ENCODE peak calls at places on chromosome 2, in six cellular contexts. G is hepatocyte, L is IMR-90, B is AG04449, A is fibroblast of pulmonary artery, F is fibroblast of mammary gland. E is an unnamed sample.

GRCh38 chr2:217065695-217066405 is 206.0 kb upstream of the TNP1 start:
- DNase-seq in G (peak), L (peak), B (peak), A (peak), F (peak), E (no peak)

GRCh38 chr2:12169721-12170120 is 423.3 kb downstream of the LPIN1 start:
- DNase-seq in G (peak), L (peak), B (peak), A (peak), F (peak), E (no peak)

GRCh38 chr2:46995844-46996243 is 80.2 kb upstream of the MCFD2 start:
- DNase-seq in G (no peak), L (no peak), B (no peak), A (no peak), F (no peak), E (no peak)

GRCh38 chr2:8658064-8658862 is 23.6 kb upstream of the ID2 start:
- DNase-seq in G (no peak), L (no peak), B (no peak), A (no peak), F (no peak), E (no peak)

GRCh38 chr2:97718942-97719341 is 5.6 kb downstream of the ZAP70 start:
- DNase-seq in G (no peak), L (no peak), B (no peak), A (no peak), F (no peak), E (no peak)

GRCh38 chr2:172081248-172082022 is 3.9 kb upstream of the DLX1 start:
- DNase-seq in G (no peak), L (no peak), B (no peak), A (no peak), F (no peak), E (no peak)

GRCh38 chr2:168671932-168672331 is 130.5 kb upstream of the NOSTRIN start:
- DNase-seq in G (no peak), L (peak), B (no peak), A (peak), F (peak), E (no peak)

GRCh38 chr2:152189622-152190495 is 14.3 kb upstream of the STAM2 start:
- DNase-seq in G (peak), L (peak), B (no peak), A (peak), F (peak), E (no peak)

GRCh38 chr2:156341482-156342251 is 9.1 kb upstream of the NR4A2 start:
- DNase-seq in G (peak), L (peak), B (no peak), A (peak), F (peak), E (no peak)

GRCh38 chr2:46407852-46408455 is 71.4 kb upstream of the TMEM247 start:
- DNase-seq in G (no peak), L (no peak), B (no peak), A (no peak), F (no peak), E (no peak)

GRCh38 chr2:3297523-3297922 is 80.1 kb downstream of the EIPR1 start:
- DNase-seq in G (no peak), L (no peak), B (no peak), A (no peak), F (no peak), E (no peak)

GRCh38 chr2:134206573-134206972 is 47.3 kb upstream of the MGAT5 start:
- DNase-seq in G (no peak), L (peak), B (no peak), A (peak), F (peak), E (no peak)

GRCh38 chr2:121570036-121570664 is 39.5 kb downstream of the RNU4ATAC start:
- DNase-seq in G (no peak), L (no peak), B (no peak), A (no peak), F (no peak), E (no peak)

GRCh38 chr2:138922973-138923563 is 142.9 kb upstream of the NXPH2 start:
- DNase-seq in G (peak), L (no peak), B (no peak), A (peak), F (peak), E (no peak)

GRCh38 chr2:127176371-127177311 is 43.5 kb downstream of the CYP27C1 start:
- DNase-seq in G (peak), L (peak), B (no peak), A (no peak), F (peak), E (no peak)

GRCh38 chr2:213232649-213233437 is 51.4 kb upstream of the SPAG16 start:
- DNase-seq in G (no peak), L (peak), B (no peak), A (no peak), F (no peak), E (no peak)

GRCh38 chr2:126793885-126794613 is 104.6 kb upstream of the TEX51 start:
- DNase-seq in G (no peak), L (no peak), B (no peak), A (no peak), F (no peak), E (no peak)

GRCh38 chr2:96909651-96910050 is 39.8 kb upstream of the SEMA4C start:
- DNase-seq in G (no peak), L (no peak), B (no peak), A (no peak), F (no peak), E (no peak)

GRCh38 chr2:120425014-120425413 is 79.1 kb downstream of the INHBB start:
- DNase-seq in G (no peak), L (no peak), B (no peak), A (no peak), F (no peak), E (no peak)

GRCh38 chr2:173982918-173983317 is 17.7 kb upstream of the SP3 start:
- DNase-seq in G (no peak), L (peak), B (no peak), A (peak), F (peak), E (no peak)

GRCh38 chr2:29080886-29081743 is 6.8 kb upstream of the PCARE start:
- DNase-seq in G (no peak), L (no peak), B (no peak), A (peak), F (peak), E (no peak)

GRCh38 chr2:3111267-3111666 is 266.4 kb downstream of the EIPR1 start:
- DNase-seq in G (no peak), L (no peak), B (no peak), A (no peak), F (no peak), E (no peak)

GRCh38 chr2:40095003-40095402 is 315.9 kb upstream of the THUMPD2 start:
- DNase-seq in G (no peak), L (peak), B (no peak), A (peak), F (peak), E (peak)

GRCh38 chr2:187593697-187594096 is 39.5 kb upstream of the TFPI start:
- DNase-seq in G (no peak), L (peak), B (no peak), A (no peak), F (no peak), E (no peak)

GRCh38 chr2:98822301-98823164 is 91.6 kb upstream of the MGAT4A start:
- DNase-seq in G (peak), L (no peak), B (no peak), A (no peak), F (no peak), E (no peak)

GRCh38 chr2:228652366-228652765 is 470.9 kb upstream of the SPHKAP start:
- DNase-seq in G (no peak), L (peak), B (no peak), A (no peak), F (peak), E (no peak)

GRCh38 chr2:66322481-66322880 is 112.4 kb upstream of the MEIS1 start:
- DNase-seq in G (no peak), L (no peak), B (no peak), A (no peak), F (no peak), E (no peak)

GRCh38 chr2:15755528-15755927 is 163.9 kb downstream of the DDX1 start:
- DNase-seq in G (no peak), L (no peak), B (no peak), A (no peak), F (no peak), E (no peak)
- TF ChIP-seq CTCF in G (no peak), L (no peak), B (no peak), A (no peak), F (no peak), E (no peak)

DNA sequence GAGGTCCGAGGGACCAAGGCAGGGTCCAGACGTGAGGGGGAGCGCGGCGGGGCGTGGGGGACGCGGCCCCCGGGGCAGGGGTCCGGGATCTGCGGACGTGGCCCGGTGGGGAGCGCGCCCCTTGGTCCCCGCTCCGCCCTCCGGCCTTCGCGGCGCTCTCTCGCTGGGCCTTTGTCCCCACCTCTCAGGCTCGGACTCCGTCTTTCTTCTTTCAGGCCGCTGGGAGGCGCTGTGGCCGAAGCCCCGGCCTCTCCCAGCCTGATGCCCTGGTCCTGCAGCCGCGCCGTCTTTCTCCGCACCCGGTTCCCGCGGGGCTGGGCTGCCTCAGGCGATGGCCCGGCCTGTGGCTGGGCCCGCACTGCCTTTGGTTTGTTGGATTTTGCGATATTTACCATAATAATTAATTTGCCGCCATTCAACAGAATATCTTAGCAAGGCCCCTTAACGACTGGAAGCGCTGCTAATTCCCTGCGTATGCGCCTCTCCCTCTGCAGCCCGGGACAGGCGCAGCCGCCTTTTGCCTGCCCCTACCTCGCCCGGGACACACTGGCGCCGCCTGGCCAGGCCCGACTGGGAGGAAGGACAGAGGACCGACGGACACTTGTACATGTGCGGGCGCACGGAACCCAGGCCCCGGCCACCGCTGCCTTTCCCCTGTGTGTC is 10.8 kb downstream of the SIX3 start:
- DNase-seq in G (peak), L (peak), B (no peak), A (peak), F (peak), E (no peak)
- H3K4me3 ChIP-seq in G (peak), L (no peak), B (peak), A (peak), F (peak), E (no peak)

GRCh38 chr2:169824373-169825333 is at the start of gene METTL5:
- DNase-seq in G (peak), L (peak), B (no peak), A (peak), F (peak), E (no peak)

GRCh38 chr2:169823996-169824372 is 721 bp downstream of the METTL5 start:
- DNase-seq in G (no peak), L (no peak), B (no peak), A (no peak), F (no peak), E (no peak)

GRCh38 chr2:169828141-169828811 is 1.0 kb downstream of the UBR3 start:
- DNase-seq in G (peak), L (peak), B (no peak), A (peak), F (peak), E (no peak)

GRCh38 chr2:169822785-169823392 is 1.8 kb downstream of the METTL5 start:
- DNase-seq in G (no peak), L (peak), B (no peak), A (no peak), F (peak), E (no peak)

DNA sequence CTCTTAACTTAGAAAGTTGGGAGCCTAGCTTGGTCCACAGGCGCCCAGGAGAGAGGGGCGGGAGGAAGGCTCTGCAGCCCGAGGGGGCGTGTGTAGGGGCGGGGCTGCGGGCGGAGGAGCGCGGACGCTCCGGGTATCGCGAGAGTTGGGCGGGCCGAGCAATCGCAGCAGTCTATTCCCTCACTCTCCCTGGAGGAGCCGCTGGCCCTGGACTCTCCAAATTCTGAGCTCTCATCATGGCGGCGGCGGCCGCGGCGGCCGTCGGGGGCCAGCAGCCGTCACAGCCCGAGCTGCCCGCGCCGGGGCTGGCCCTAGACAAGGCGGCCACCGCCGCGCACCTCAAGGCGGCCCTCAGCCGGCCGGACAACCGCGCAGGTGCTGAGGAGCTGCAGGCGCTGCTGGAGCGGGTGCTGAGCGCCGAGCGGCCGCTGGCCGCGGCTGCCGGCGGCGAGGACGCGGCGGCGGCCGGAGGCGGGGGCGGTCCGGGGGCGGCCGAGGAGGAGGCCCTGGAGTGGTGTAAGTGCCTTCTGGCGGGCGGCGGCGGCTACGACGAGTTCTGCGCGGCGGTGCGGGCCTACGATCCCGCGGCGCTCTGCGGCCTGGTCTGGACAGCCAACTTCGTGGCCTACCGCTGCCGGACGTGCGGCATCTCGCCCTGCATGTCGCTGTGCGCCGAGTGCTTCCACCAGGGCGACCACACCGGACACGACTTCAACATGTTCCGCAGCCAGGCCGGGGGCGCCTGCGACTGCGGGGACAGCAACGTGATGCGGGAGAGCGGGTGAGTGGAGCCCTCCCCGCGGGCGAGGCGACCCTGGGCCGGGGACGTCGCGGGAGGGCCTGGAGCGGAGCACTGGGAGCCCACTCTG is at the start of gene UBR3:
- DNase-seq in G (peak), L (peak), B (no peak), A (peak), F (peak), E (peak)
- TF ChIP-seq CTCF in G (no peak), L (peak), B (peak), A (no peak), F (no peak), E (no peak)

DNA sequence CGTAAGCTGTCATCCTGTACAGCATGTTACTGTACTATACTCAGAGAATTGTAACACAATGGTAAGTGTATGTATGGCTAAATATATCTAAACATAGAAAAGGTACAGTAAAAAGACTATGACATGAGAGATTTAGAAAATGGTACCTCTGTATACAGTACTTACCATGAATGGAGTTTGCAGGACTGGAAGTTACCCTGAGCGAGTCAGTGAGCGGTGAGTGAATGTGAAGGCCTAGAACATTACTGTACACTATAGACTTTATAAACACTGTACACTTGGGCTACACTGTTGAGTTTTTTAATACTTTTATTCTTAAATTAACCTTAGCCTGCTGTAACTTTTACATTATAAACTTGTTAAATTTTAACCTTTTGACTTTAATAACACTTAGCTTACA is 1.5 kb downstream of the DDX18 start:
- DNase-seq in G (no peak), L (peak), B (no peak), A (no peak), F (peak), E (no peak)
- H3K4me3 ChIP-seq in G (no peak), L (no peak), B (peak), A (peak), F (peak), E (peak)